ENCODE peak calls at places on chromosomes 2 and 18, in six cellular contexts. One of them, this sample, is unnamed.

GRCh38 chr18:3906072-3906471 is 456.1 kb downstream of the TGIF1 start:
- DNase-seq in sigmoid colon: no peak
- DNase-seq in Ammon's horn: no peak
- DNase-seq in GM23248: no peak
- DNase-seq in thoracic aorta: no peak
- DNase-seq in Kasumi-1: no peak
- DNase-seq in this sample: no peak

GRCh38 chr18:45775241-45775676 is 50.2 kb upstream of the SIGLEC15 start:
- DNase-seq in GM23248: peak
- DNase-seq in Ammon's horn: peak
- DNase-seq in Kasumi-1: peak
- DNase-seq in thoracic aorta: peak
- DNase-seq in sigmoid colon: peak
- DNase-seq in this sample: no peak

GRCh38 chr2:74759991-74760390 is 73.9 kb upstream of the HK2 start:
- DNase-seq in Ammon's horn: no peak
- DNase-seq in GM23248: peak
- DNase-seq in thoracic aorta: no peak
- DNase-seq in Kasumi-1: no peak
- DNase-seq in sigmoid colon: no peak
- DNase-seq in this sample: no peak

GRCh38 chr18:58361212-58361611 is 267.7 kb downstream of the ALPK2 start:
- DNase-seq in thoracic aorta: no peak
- DNase-seq in sigmoid colon: no peak
- DNase-seq in GM23248: no peak
- DNase-seq in Kasumi-1: no peak
- DNase-seq in Ammon's horn: no peak
- DNase-seq in this sample: no peak

GRCh38 chr2:85583667-85584353 is 421 bp upstream of the VAMP5 start:
- DNase-seq in sigmoid colon: peak
- DNase-seq in Ammon's horn: no peak
- DNase-seq in GM23248: peak
- DNase-seq in thoracic aorta: no peak
- DNase-seq in Kasumi-1: no peak
- DNase-seq in this sample: no peak

GRCh38 chr2:196823750-196824149 is 14.6 kb upstream of the C2orf66 start:
- DNase-seq in Kasumi-1: peak
- DNase-seq in thoracic aorta: no peak
- DNase-seq in GM23248: peak
- DNase-seq in Ammon's horn: no peak
- DNase-seq in sigmoid colon: no peak
- DNase-seq in this sample: peak

GRCh38 chr2:201938151-201938815 is 95.4 kb upstream of the FZD7 start:
- DNase-seq in sigmoid colon: no peak
- DNase-seq in Ammon's horn: no peak
- DNase-seq in thoracic aorta: no peak
- DNase-seq in Kasumi-1: no peak
- DNase-seq in GM23248: peak
- DNase-seq in this sample: peak

GRCh38 chr18:50401888-50402287 is 27.0 kb downstream of the SKA1 start:
- DNase-seq in Ammon's horn: no peak
- DNase-seq in Kasumi-1: no peak
- DNase-seq in thoracic aorta: no peak
- DNase-seq in GM23248: peak
- DNase-seq in sigmoid colon: no peak
- DNase-seq in this sample: no peak

GRCh38 chr2:15734871-15735737 is 143.4 kb downstream of the DDX1 start:
- DNase-seq in thoracic aorta: no peak
- DNase-seq in GM23248: no peak
- DNase-seq in sigmoid colon: no peak
- DNase-seq in Ammon's horn: no peak
- DNase-seq in Kasumi-1: no peak
- DNase-seq in this sample: no peak

GRCh38 chr2:174699993-174700766 is 64.1 kb downstream of the CHRNA1 start:
- DNase-seq in Kasumi-1: peak
- DNase-seq in GM23248: peak
- DNase-seq in sigmoid colon: no peak
- DNase-seq in Ammon's horn: peak
- DNase-seq in thoracic aorta: no peak
- DNase-seq in this sample: no peak

GRCh38 chr2:235270951-235271350 is 222.9 kb upstream of the AGAP1 start:
- DNase-seq in sigmoid colon: no peak
- DNase-seq in thoracic aorta: no peak
- DNase-seq in Ammon's horn: no peak
- DNase-seq in Kasumi-1: no peak
- DNase-seq in GM23248: peak
- DNase-seq in this sample: peak

GRCh38 chr18:78305789-78306188 is 673.8 kb upstream of the SALL3 start:
- DNase-seq in sigmoid colon: no peak
- DNase-seq in Kasumi-1: no peak
- DNase-seq in Ammon's horn: no peak
- DNase-seq in GM23248: no peak
- DNase-seq in thoracic aorta: no peak
- DNase-seq in this sample: no peak

GRCh38 chr18:37368110-37368812 is 197.3 kb downstream of the CELF4 start:
- DNase-seq in Ammon's horn: no peak
- DNase-seq in thoracic aorta: no peak
- DNase-seq in GM23248: no peak
- DNase-seq in Kasumi-1: no peak
- DNase-seq in sigmoid colon: no peak
- DNase-seq in this sample: no peak

This sample was measured in non-pigmented ciliary epithelial cell.